ENCODE peak calls at places on chromosome 13, in four cellular contexts. R, O, F and L are unnamed samples.

GRCh38 chr13:74203576-74203975 is 69.4 kb upstream of the KLF12 start:
- DNase-seq in R (no peak), O (no peak), F (no peak), L (no peak)

GRCh38 chr13:64087624-64088023 is 2672.0 kb upstream of the PCDH20 start:
- DNase-seq in R (no peak), O (no peak), F (no peak), L (no peak)

GRCh38 chr13:104773775-104774174 is 1707.6 kb upstream of the SLC10A2 start:
- DNase-seq in R (no peak), O (no peak), F (peak; percentile 16), L (no peak)

GRCh38 chr13:30892966-30893365 is 13.1 kb upstream of the MEDAG start:
- DNase-seq in R (no peak), O (no peak), F (no peak), L (no peak)

GRCh38 chr13:60959427-60959826 is 456.2 kb downstream of the PCDH20 start:
- DNase-seq in R (no peak), O (no peak), F (no peak), L (no peak)

GRCh38 chr13:89343165-89343564 is 1672.0 kb downstream of the SLITRK5 start:
- DNase-seq in R (no peak), O (no peak), F (no peak), L (no peak)

GRCh38 chr13:80945328-80945727 is 604.4 kb upstream of the SPRY2 start:
- DNase-seq in R (no peak), O (no peak), F (no peak), L (no peak)

GRCh38 chr13:99949657-99950413 is 21.7 kb downstream of the ZIC5 start:
- DNase-seq in R (no peak), O (no peak), F (no peak), L (no peak)

GRCh38 chr13:22061806-22062391 is 391.0 kb downstream of the FGF9 start:
- DNase-seq in R (no peak), O (peak; percentile 57), F (peak; percentile 39), L (peak; percentile 13)

GRCh38 chr13:33205804-33206221 is 79.7 kb downstream of the STARD13 start:
- DNase-seq in R (no peak), O (no peak), F (peak; percentile 28), L (no peak)

GRCh38 chr13:47426126-47426849 is 529.4 kb upstream of the HTR2A start:
- DNase-seq in R (no peak), O (no peak), F (no peak), L (no peak)

GRCh38 chr13:99062593-99062992 is 84.7 kb upstream of the DOCK9 start:
- DNase-seq in R (no peak), O (no peak), F (no peak), L (no peak)

GRCh38 chr13:59038824-59039223 is 1124.9 kb downstream of the DIAPH3 start:
- DNase-seq in R (no peak), O (no peak), F (no peak), L (no peak)

GRCh38 chr13:99033814-99034213 is 56.0 kb upstream of the DOCK9 start:
- DNase-seq in R (no peak), O (no peak), F (no peak), L (no peak)

GRCh38 chr13:40813662-40814454 is 24.4 kb downstream of the SLC25A15 start:
- DNase-seq in R (no peak), O (peak; percentile 25), F (peak; percentile 62), L (no peak)

GRCh38 chr13:79108914-79109643 is 297.0 kb downstream of the RBM26 start:
- DNase-seq in R (no peak), O (peak; percentile 20), F (no peak), L (no peak)

GRCh38 chr13:71609271-71609670 is 257.7 kb downstream of the DACH1 start:
- DNase-seq in R (no peak), O (no peak), F (no peak), L (no peak)

GRCh38 chr13:34458756-34459462 is 483.2 kb upstream of the NBEA start:
- DNase-seq in R (no peak), O (no peak), F (no peak), L (no peak)

GRCh38 chr13:48315981-48316380 is 12.4 kb downstream of the RB1 start:
- DNase-seq in R (no peak), O (no peak), F (no peak), L (no peak)

GRCh38 chr13:25109341-25109740 is 13.4 kb downstream of the PABPC3 start:
- DNase-seq in R (no peak), O (no peak), F (no peak), L (no peak)

GRCh38 chr13:98976941-98977340 is 923 bp downstream of the DOCK9 start:
- DNase-seq in R (no peak), O (no peak), F (no peak), L (no peak)

GRCh38 chr13:94549241-94550029 is 46.5 kb downstream of the TGDS start:
- DNase-seq in R (peak; percentile 88), O (peak; percentile 95), F (peak; percentile 92), L (peak; percentile 85)

GRCh38 chr13:31895687-31896086 is 135.9 kb upstream of the FRY start:
- DNase-seq in R (no peak), O (no peak), F (no peak), L (no peak)

GRCh38 chr13:25286308-25286968 is 850 bp downstream of the MTMR6 start:
- DNase-seq in R (no peak), O (peak; percentile 22), F (peak; percentile 42), L (peak; percentile 24)

GRCh38 chr13:38202730-38203129 is 146.9 kb upstream of the UFM1 start:
- DNase-seq in R (no peak), O (no peak), F (no peak), L (no peak)